ENCODE peak calls at places on chromosomes 7 and 10, in nine cellular contexts. F is substantia nigra; R is fibroblast of the conjunctiva; T is midbrain; L is cerebellum; Z is activated CD8-positive, alpha-beta memory T cell treated with anti-CD3 and anti-CD28 coated beads, Interleukin-2, amount 50 U/mL, for 48 hours; W is mesendoderm; N is left ventricle myocardium superior; I is DMS79 treated with DMSO at 0.1 percent for 48 hours. P is an unnamed sample.

GRCh38 chr7:12557282-12557681 is 13.2 kb upstream of the SCIN start:
- DNase-seq in T (no peak), Z (no peak), L (no peak), I (no peak), W (peak), N (no peak), R (no peak), F (no peak), P (no peak)

GRCh38 chr10:34377833-34378232 is 437.3 kb downstream of the PARD3 start:
- DNase-seq in I (no peak), Z (no peak), R (no peak), N (no peak), F (no peak), W (peak), T (no peak), L (no peak), P (no peak)

GRCh38 chr10:2958659-2959058 is 108.7 kb upstream of the PFKP start:
- DNase-seq in W (no peak), N (no peak), Z (no peak), F (no peak), I (no peak), R (no peak), T (no peak), L (no peak), P (no peak)

GRCh38 chr10:75220258-75220657 is 9.7 kb downstream of the VDAC2 start:
- DNase-seq in N (no peak), R (no peak), I (no peak), Z (no peak), W (no peak), L (no peak), F (no peak), T (no peak), P (no peak)

GRCh38 chr7:102883098-102883860 is 29.5 kb upstream of the LRRC17 start:
- DNase-seq in L (no peak), Z (no peak), T (no peak), W (no peak), I (no peak), R (no peak), F (no peak), N (no peak), P (no peak)

GRCh38 chr7:121167971-121168370 is 160.8 kb upstream of the WNT16 start:
- DNase-seq in Z (no peak), W (no peak), L (no peak), F (no peak), N (no peak), T (no peak), R (no peak), I (no peak), P (no peak)

GRCh38 chr10:95242581-95243317 is 48.1 kb downstream of the PDLIM1 start:
- DNase-seq in L (peak), F (peak), T (peak), N (no peak), Z (no peak), R (peak), W (peak), I (peak), P (peak)

GRCh38 chr10:1595726-1596125 is 141.6 kb downstream of the ADARB2 start:
- DNase-seq in W (no peak), L (no peak), R (no peak), Z (no peak), I (no peak), N (no peak), T (no peak), F (no peak), P (no peak)

GRCh38 chr10:101857802-101858476 is 14.3 kb upstream of the KCNIP2 start:
- DNase-seq in R (no peak), N (no peak), W (no peak), Z (no peak), L (no peak), F (no peak), I (no peak), T (no peak), P (no peak)

GRCh38 chr7:111516612-111517011 is 45.7 kb downstream of the IMMP2L start:
- DNase-seq in R (no peak), N (no peak), W (no peak), T (no peak), L (no peak), Z (no peak), I (no peak), F (no peak), P (no peak)

GRCh38 chr7:66837007-66837406 is 84.0 kb upstream of the TMEM248 start:
- DNase-seq in I (no peak), Z (peak), T (no peak), W (peak), N (no peak), L (no peak), R (no peak), F (no peak), P (no peak)

GRCh38 chr10:31204090-31204489 is 114.9 kb upstream of the ZEB1 start:
- DNase-seq in T (no peak), R (no peak), Z (no peak), W (no peak), F (no peak), L (no peak), N (no peak), I (no peak), P (no peak)

GRCh38 chr10:60573342-60573741 is 183.7 kb upstream of the ANK3 start:
- DNase-seq in T (no peak), L (no peak), N (no peak), W (peak), I (no peak), Z (peak), R (no peak), F (peak), P (peak)

GRCh38 chr7:2165610-2166594 is 66.8 kb downstream of the MAD1L1 start:
- DNase-seq in Z (no peak), R (no peak), T (no peak), W (no peak), L (no peak), N (peak), F (no peak), I (no peak), P (no peak)

GRCh38 chr7:157703534-157704195 is 366.9 kb downstream of the DNAJB6 start:
- DNase-seq in N (no peak), W (no peak), F (no peak), Z (peak), R (no peak), T (no peak), L (no peak), I (no peak), P (no peak)

GRCh38 chr7:140899883-140900282 is 24.8 kb downstream of the BRAF start:
- DNase-seq in L (peak), T (peak), N (no peak), W (peak), R (no peak), F (peak), Z (no peak), I (no peak), P (peak)

GRCh38 chr7:115252461-115252860 is 330.6 kb downstream of the MDFIC start:
- DNase-seq in T (no peak), Z (no peak), I (no peak), R (no peak), L (no peak), N (no peak), F (no peak), W (no peak), P (no peak)

GRCh38 chr10:60944159-60944909 is at the start of gene RHOBTB1:
- DNase-seq in W (peak), F (peak), N (peak), L (peak), Z (peak), R (peak), T (peak), I (peak), P (peak)

GRCh38 chr10:112295853-112296830 is 12.9 kb downstream of the TECTB start:
- DNase-seq in L (no peak), F (no peak), N (peak), Z (no peak), I (no peak), W (no peak), R (peak), T (no peak), P (no peak)

P was measured in pons.